ENCODE peak calls at places on chromosomes 4 and X, in seven cellular contexts. E is endothelial cell, F is DMS53, S is NCI-H1092, W is fibroblast of lung, X is A549, M is M059J. K is an unnamed sample.

GRCh38 chr4:141215972-141216761 is 4.5 kb upstream of the ZNF330 start:
- DNase-seq in E (no peak), F (no peak), S (no peak), W (no peak), X (no peak), M (no peak), K (no peak)

GRCh38 chrX:152637649-152638442 is at the start of gene GABRQ:
- DNase-seq in E (peak; percentile 69), F (peak; percentile 72), S (peak; percentile 84), W (peak; percentile 3), X (peak; percentile 46), M (peak; percentile 76), K (no peak)

GRCh38 chr4:118953276-118953675 is 64.6 kb downstream of the SYNPO2 start:
- DNase-seq in E (no peak), F (no peak), S (no peak), W (no peak), X (no peak), M (peak; percentile 27), K (no peak)

GRCh38 chr4:46648088-46648744 is 258.3 kb upstream of the GABRA2 start:
- DNase-seq in E (peak; percentile 15), F (peak; percentile 95), S (no peak), W (peak; percentile 34), X (peak; percentile 24), M (peak; percentile 29), K (no peak)

GRCh38 chr4:47654972-47655693 is 170.1 kb downstream of the ATP10D start:
- DNase-seq in E (no peak), F (no peak), S (no peak), W (no peak), X (no peak), M (no peak), K (no peak)

GRCh38 chrX:133660356-133660755 is 245.1 kb upstream of the GPC4 start:
- DNase-seq in E (no peak), F (no peak), S (no peak), W (peak; percentile 81), X (no peak), M (peak; percentile 82), K (no peak)

GRCh38 chrX:33285550-33285949 is 74.2 kb upstream of the DMD start:
- DNase-seq in E (no peak), F (no peak), S (no peak), W (no peak), X (no peak), M (no peak), K (no peak)

GRCh38 chr4:39497909-39498723 is 29.1 kb downstream of the UGDH start:
- DNase-seq in E (no peak), F (no peak), S (no peak), W (peak; percentile 37), X (peak; percentile 57), M (no peak), K (no peak)

GRCh38 chrX:1172496-1172895 is 40.0 kb downstream of the CRLF2 start:
- DNase-seq in E (no peak), F (no peak), S (no peak), W (no peak), X (no peak), M (no peak), K (no peak)

GRCh38 chrX:27890611-27891010 is 82.8 kb downstream of the MAGEB10 start:
- DNase-seq in E (no peak), F (peak; percentile 36), S (no peak), W (peak; percentile 64), X (peak; percentile 53), M (peak; percentile 53), K (no peak)